ENCODE peak calls at places on chromosomes 6 and 20, in seven cellular contexts. H, B, Z, F, I, G and O are unnamed samples. For H3K4me1, the result is how much of the 10 kb centered on the place peaks cover.

GRCh38 chr20:48339147-48339985 is 488.4 kb downstream of the PREX1 start:
- DNase-seq in H (no peak), B (no peak), Z (peak), F (no peak), I (no peak), G (no peak), O (no peak)

GRCh38 chr6:140586426-140587061 is 1212.1 kb upstream of the CITED2 start:
- DNase-seq in H (no peak), B (no peak), Z (no peak), F (no peak), I (no peak), G (no peak), O (no peak)

GRCh38 chr6:15312500-15312899 is 66.6 kb downstream of the JARID2 start:
- DNase-seq in H (no peak), B (no peak), Z (peak), F (peak), I (no peak), G (no peak), O (no peak)

GRCh38 chr20:37218431-37218830 is 39.1 kb upstream of the MROH8 start:
- DNase-seq in H (no peak), B (no peak), Z (peak), F (no peak), I (no peak), G (no peak), O (no peak)

GRCh38 chr6:134351615-134352474 is 33.9 kb upstream of the SGK1 start:
- DNase-seq in H (no peak), B (no peak), Z (no peak), F (peak), I (no peak), G (no peak), O (no peak)

GRCh38 chr6:159826968-159827647 is 27.0 kb downstream of the PNLDC1 start:
- DNase-seq in H (peak), B (no peak), Z (no peak), F (no peak), I (no peak), G (no peak), O (no peak)

GRCh38 chr20:10523438-10523837 is 88.3 kb downstream of the SLX4IP start:
- DNase-seq in H (peak), B (no peak), Z (no peak), F (no peak), I (no peak), G (no peak), O (no peak)

GRCh38 chr6:106829451-106829850 is 145.1 kb downstream of the CD24 start:
- DNase-seq in H (no peak), B (no peak), Z (no peak), F (no peak), I (no peak), G (no peak), O (no peak)

GRCh38 chr6:129929433-129929832 is 68.3 kb upstream of the TMEM244 start:
- DNase-seq in H (no peak), B (no peak), Z (peak), F (no peak), I (no peak), G (peak), O (no peak)

GRCh38 chr6:20572940-20573339 is 38.7 kb downstream of the CDKAL1 start:
- DNase-seq in H (no peak), B (no peak), Z (peak), F (no peak), I (no peak), G (no peak), O (no peak)

GRCh38 chr6:111555041-111555440 is 50.6 kb downstream of the TRAF3IP2 start:
- DNase-seq in H (no peak), B (no peak), Z (peak), F (no peak), I (no peak), G (no peak), O (no peak)

GRCh38 chr6:162443101-162443500 is 284.5 kb downstream of the PRKN start:
- DNase-seq in H (no peak), B (no peak), Z (no peak), F (no peak), I (no peak), G (no peak), O (peak)

GRCh38 chr6:118877806-118878205 is 16.1 kb upstream of the ASF1A start:
- DNase-seq in H (no peak), B (no peak), Z (no peak), F (no peak), I (no peak), G (no peak), O (no peak)

GRCh38 chr6:12791371-12791770 is 74.8 kb downstream of the PHACTR1 start:
- DNase-seq in H (no peak), B (no peak), Z (peak), F (no peak), I (no peak), G (no peak), O (no peak)

GRCh38 chr20:32966881-32967781 is 37.1 kb downstream of the SUN5 start:
- DNase-seq in H (no peak), B (no peak), Z (no peak), F (peak), I (no peak), G (no peak), O (peak)

GRCh38 chr6:104638841-104639290 is 220.9 kb downstream of the HACE1 start:
- DNase-seq in H (no peak), B (no peak), Z (no peak), F (no peak), I (no peak), G (no peak), O (no peak)

GRCh38 chr6:128696651-128697391 is 176.4 kb upstream of the PTPRK start:
- DNase-seq in H (no peak), B (no peak), Z (peak), F (no peak), I (no peak), G (no peak), O (no peak)
- H3K27ac ChIP-seq in H (no peak), B (no peak), Z (no peak), F (no peak), I (no peak), G (no peak), O (no peak)

GRCh38 chr6:36962874-36963273 is 8.3 kb downstream of the PI16 start:
- DNase-seq in H (peak), B (peak), Z (peak), F (peak), I (peak), G (peak), O (peak)
- H3K4me1 ChIP-seq in H (under half), B (under half), Z (under half), F (under half), I (under half), G (under half), O (half or more)

GRCh38 chr6:33212857-33213165 is 4.5 kb downstream of the RING1 start:
- DNase-seq in H (no peak), B (no peak), Z (peak), F (no peak), I (no peak), G (no peak), O (no peak)
- H3K27ac ChIP-seq in H (no peak), B (no peak), Z (no peak), F (no peak), I (no peak), G (no peak), O (no peak)

DNA sequence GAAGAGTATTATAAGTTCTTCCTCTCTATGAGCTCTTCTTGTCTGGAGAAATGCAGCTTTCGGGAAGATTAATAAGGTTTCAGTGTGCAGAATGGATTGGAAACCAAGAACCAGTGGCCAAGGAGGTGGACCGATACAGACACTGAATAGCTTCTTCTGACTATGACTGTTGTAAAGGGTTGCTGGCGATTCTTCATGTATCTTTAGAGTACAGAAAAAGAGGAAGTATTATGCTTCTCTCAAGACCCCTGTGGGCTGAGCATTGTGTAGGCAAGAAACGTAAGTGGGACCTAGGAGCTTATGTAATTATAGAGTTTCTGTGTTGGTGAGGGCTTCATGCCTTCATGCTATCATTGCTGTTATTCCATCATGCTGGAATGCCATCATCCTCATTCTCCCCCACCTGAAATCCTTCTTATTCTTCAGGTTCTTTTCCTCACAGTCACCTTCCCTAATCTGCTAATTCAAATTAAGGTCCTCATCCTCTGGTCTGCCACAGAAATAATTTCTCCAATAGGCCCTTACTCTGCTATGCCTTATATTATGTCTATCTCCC is 105.5 kb upstream of the AKIRIN2 start:
- DNase-seq in H (no peak), B (no peak), Z (no peak), F (no peak), I (no peak), G (no peak), O (no peak)
- H3K4me1 ChIP-seq in H (under half), B (under half), Z (under half), F (under half), I (under half), G (under half), O (under half)

GRCh38 chr6:28171271-28171670 is 29.6 kb downstream of the ZKSCAN8 start:
- DNase-seq in H (no peak), B (no peak), Z (no peak), F (no peak), I (no peak), G (no peak), O (no peak)
- H3K27ac ChIP-seq in H (no peak), B (no peak), Z (no peak), F (no peak), I (no peak), G (no peak), O (no peak)

GRCh38 chr6:19204445-19204844 is 632.7 kb upstream of the ID4 start:
- DNase-seq in H (no peak), B (no peak), Z (peak), F (no peak), I (no peak), G (no peak), O (no peak)

GRCh38 chr6:19210849-19211590 is 626.1 kb upstream of the ID4 start:
- DNase-seq in H (peak), B (peak), Z (peak), F (no peak), I (peak), G (peak), O (no peak)

GRCh38 chr6:19205076-19205475 is 632.1 kb upstream of the ID4 start:
- DNase-seq in H (no peak), B (no peak), Z (no peak), F (no peak), I (no peak), G (no peak), O (no peak)

GRCh38 chr6:19214231-19214630 is 622.9 kb upstream of the ID4 start:
- DNase-seq in H (no peak), B (no peak), Z (no peak), F (no peak), I (no peak), G (no peak), O (no peak)

DNA sequence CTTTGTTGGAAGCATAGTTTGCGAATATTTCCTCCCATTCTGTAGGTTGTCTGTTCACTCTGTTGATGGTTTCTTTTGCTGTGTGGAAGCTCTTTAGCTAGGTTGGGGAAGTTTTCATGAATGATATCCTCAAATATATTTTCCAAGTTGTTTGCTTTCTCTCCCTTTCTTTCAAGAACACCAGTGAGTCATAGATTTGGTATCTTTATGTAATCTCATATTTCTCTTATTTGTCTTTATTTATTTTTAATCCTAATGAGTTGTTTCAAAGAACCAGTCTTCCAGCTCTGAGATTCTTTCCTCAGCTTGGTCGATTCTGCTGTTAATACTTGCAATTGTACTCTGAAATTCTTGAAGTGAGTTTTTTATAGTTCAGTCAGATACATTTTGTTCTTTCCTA is 628.0 kb upstream of the ID4 start:
- DNase-seq in H (no peak), B (no peak), Z (no peak), F (no peak), I (no peak), G (no peak), O (no peak)
- H3K4me1 ChIP-seq in H (under half), B (under half), Z (under half), F (under half), I (under half), G (under half), O (under half)